ENCODE peak calls at places on chromosomes 6 and 20, in nine cellular contexts. X, O, G, T, F, J, N, Z and U are unnamed samples.

GRCh38 chr6:4093288-4093687 is 14.4 kb upstream of the FAM217A start:
- DNase-seq in X (no peak), O (no peak), G (no peak), T (no peak), F (no peak), J (no peak), N (no peak), Z (no peak), U (no peak)

GRCh38 chr6:111804627-111805235 is 68.5 kb downstream of the FYN start:
- DNase-seq in X (no peak), O (peak; percentile 92), G (no peak), T (no peak), F (peak; percentile 81), J (no peak), N (peak; percentile 43), Z (no peak), U (peak; percentile 44)

GRCh38 chr6:87237804-87238203 is 82.4 kb downstream of the ZNF292 start:
- DNase-seq in X (no peak), O (peak; percentile 50), G (peak; percentile 15), T (no peak), F (peak; percentile 35), J (no peak), N (peak; percentile 40), Z (no peak), U (no peak)

GRCh38 chr6:530425-530824 is 126.5 kb downstream of the HUS1B start:
- DNase-seq in X (no peak), O (no peak), G (no peak), T (no peak), F (no peak), J (no peak), N (no peak), Z (no peak), U (no peak)

GRCh38 chr6:157017861-157018260 is 240.7 kb downstream of the ARID1B start:
- DNase-seq in X (no peak), O (no peak), G (no peak), T (peak; percentile 92), F (no peak), J (no peak), N (no peak), Z (no peak), U (no peak)

GRCh38 chr6:132598473-132598872 is 8.9 kb upstream of the TAAR5 start:
- DNase-seq in X (no peak), O (no peak), G (no peak), T (no peak), F (no peak), J (no peak), N (peak; percentile 17), Z (no peak), U (no peak)

GRCh38 chr6:98142839-98143238 is 691.5 kb upstream of the POU3F2 start:
- DNase-seq in X (no peak), O (no peak), G (no peak), T (no peak), F (no peak), J (no peak), N (no peak), Z (no peak), U (no peak)

GRCh38 chr6:5525209-5525608 is 263.9 kb downstream of the FARS2 start:
- DNase-seq in X (no peak), O (peak; percentile 63), G (no peak), T (no peak), F (peak; percentile 91), J (no peak), N (no peak), Z (no peak), U (no peak)

GRCh38 chr6:52162940-52163908 is 23.0 kb upstream of the IL17A start:
- DNase-seq in X (no peak), O (peak; percentile 40), G (peak; percentile 44), T (no peak), F (peak; percentile 22), J (no peak), N (peak; percentile 34), Z (no peak), U (no peak)

GRCh38 chr6:43391448-43392031 is 22.1 kb upstream of the ZNF318 start:
- DNase-seq in X (no peak), O (no peak), G (no peak), T (no peak), F (no peak), J (no peak), N (no peak), Z (no peak), U (no peak)

GRCh38 chr6:8588176-8588575 is 152.8 kb upstream of the SLC35B3 start:
- DNase-seq in X (no peak), O (no peak), G (no peak), T (no peak), F (no peak), J (no peak), N (no peak), Z (no peak), U (no peak)

GRCh38 chr6:114747995-114748625 is 405.3 kb upstream of the HS3ST5 start:
- DNase-seq in X (peak; percentile 85), O (peak; percentile 72), G (peak; percentile 42), T (peak; percentile 6), F (peak; percentile 51), J (peak; percentile 27), N (peak; percentile 19), Z (no peak), U (no peak)

GRCh38 chr20:36712775-36713174 is 33.1 kb downstream of the NDRG3 start:
- DNase-seq in X (no peak), O (no peak), G (no peak), T (no peak), F (no peak), J (no peak), N (no peak), Z (no peak), U (no peak)

GRCh38 chr20:36720510-36720909 is 25.4 kb downstream of the NDRG3 start:
- DNase-seq in X (no peak), O (no peak), G (no peak), T (peak; percentile 22), F (no peak), J (no peak), N (no peak), Z (no peak), U (no peak)

DNA sequence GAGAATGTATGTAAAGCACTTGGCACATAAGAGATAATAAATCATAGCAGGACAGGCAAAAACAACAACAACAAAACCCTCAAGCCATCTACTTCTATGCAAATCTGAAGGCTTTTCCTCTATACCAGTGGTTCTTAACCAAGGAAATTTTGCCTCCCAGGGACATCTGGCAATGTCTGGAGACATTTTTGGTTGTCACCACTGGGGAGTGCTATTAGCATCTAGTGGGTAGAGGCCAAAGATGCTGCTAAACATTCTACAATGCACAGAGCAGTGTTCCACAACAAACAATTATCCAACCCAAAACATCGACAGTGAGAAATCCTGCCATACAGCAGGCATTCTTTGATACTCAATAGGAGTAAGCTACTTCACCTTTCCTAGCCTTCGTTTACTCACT is 28.2 kb downstream of the NDRG3 start:
- DNase-seq in X (no peak), O (no peak), G (peak; percentile 2), T (no peak), F (peak; percentile 9), J (no peak), N (no peak), Z (no peak), U (no peak)
- TF ChIP-seq CTCF in X (no peak), O (peak; percentile 8), G (peak; percentile 48), T (peak; percentile 43), F (peak; percentile 33), J (peak; percentile 43), N (peak; percentile 13), Z (no peak), U (peak; percentile 9)

DNA sequence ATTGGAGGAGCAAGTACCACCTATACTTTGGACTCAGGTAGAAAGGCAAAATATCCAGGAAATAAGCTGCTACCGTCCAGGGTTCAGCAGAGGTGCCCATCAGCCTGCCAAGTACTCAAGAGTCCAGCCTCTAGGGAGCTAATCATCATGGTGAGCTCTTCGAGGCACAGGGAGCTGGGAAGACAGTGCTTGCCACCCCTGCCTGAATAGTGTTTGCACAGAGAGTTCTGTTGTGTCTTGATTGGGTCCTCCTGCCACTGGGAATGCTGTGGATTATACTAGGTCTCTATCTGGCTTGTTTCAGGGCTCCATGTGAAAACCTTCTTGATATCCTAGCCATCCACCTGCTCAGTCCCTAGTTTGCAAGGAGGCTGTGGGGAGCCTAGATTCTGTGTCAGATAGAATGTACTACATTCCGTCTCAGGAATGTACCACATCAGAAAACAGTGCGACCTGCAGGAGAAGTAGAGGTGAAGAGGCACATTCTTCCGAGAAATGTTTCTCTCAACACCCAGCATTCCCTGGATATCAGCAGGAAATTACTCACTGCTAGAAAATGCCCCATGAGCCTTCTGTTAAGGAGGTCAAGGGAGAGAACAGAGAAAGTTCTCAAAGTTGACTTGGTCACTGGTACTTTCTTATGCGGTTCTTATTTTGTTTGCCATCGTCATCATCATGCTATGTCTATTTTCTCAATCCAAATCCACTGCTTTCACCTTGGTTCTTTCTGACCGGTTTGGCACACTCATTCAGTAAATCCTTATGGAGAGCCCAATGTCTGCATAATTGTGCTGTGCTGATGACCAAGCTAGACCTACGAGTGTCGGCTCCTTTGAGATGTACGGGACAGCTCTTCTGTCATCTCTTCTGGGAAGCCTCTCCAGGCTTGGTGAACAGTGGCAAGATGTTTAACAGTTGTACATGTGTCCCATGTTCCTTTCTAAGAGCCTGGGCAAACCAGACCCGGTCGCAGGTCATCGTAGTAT is 30.7 kb downstream of the PTPN1 start:
- DNase-seq in X (no peak), O (peak; percentile 79), G (peak; percentile 80), T (peak; percentile 98), F (peak; percentile 82), J (no peak), N (no peak), Z (no peak), U (no peak)
- TF ChIP-seq CTCF in X (peak; percentile 19), O (no peak), G (peak; percentile 12), T (peak; percentile 8), F (peak; percentile 14), J (no peak), N (no peak), Z (no peak), U (no peak)

GRCh38 chr20:54479138-54479906 is 3.9 kb downstream of the DOK5 start:
- DNase-seq in X (no peak), O (no peak), G (no peak), T (no peak), F (no peak), J (no peak), N (no peak), Z (no peak), U (no peak)
- TF ChIP-seq CTCF in X (no peak), O (peak; percentile 32), G (peak; percentile 18), T (peak; percentile 66), F (peak; percentile 18), J (no peak), N (no peak), Z (no peak), U (no peak)

DNA sequence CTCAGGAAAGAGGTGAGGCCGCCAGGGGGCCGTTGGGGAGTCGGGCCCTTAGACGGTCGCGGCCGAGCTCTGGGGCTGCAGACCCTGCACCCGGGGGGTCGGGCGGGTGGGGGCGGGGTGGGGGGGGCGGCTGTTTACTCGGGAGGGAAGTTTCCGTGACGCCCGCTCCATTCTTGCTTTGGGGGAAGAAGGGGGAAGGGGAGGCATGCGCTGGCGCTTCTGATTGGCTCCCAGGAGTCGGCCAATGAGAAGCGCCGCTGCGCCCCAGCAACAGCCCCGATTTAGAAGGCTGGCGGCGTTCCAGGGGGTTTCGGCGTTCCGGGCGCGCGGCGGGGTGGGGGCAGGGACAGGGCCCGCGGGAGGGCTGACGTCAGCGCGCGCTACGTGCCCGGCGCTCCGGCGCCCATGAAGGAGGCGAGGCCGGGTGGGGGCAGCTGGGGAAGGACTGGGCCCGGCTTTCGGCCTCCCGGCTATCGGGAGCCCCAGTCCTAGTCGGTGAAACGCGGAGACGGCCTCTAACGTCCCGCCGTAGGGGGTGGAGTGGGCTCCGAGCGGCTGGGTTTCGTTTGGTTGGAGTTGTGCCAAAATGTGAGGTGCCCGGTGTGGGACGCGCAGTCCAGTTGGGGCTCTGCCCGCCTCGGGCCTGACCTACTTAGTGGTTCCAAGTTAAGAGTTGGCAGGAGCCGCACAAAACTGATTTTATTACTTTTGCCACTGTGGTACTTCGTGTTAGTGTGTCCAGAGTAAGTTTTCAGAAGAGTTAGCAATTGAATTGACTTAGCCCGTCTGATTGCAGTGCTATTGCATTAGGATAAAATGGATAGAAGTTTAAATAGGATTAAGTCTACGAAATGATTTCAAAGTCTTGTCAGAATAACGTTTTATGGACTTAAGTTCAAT is 1.1 kb downstream of the PNRC1 start:
- DNase-seq in X (peak; percentile 99), O (peak; percentile 98), G (peak; percentile 88), T (no peak), F (peak; percentile 97), J (peak; percentile 99), N (peak; percentile 95), Z (peak; percentile 100), U (peak; percentile 99)
- TF ChIP-seq CTCF in X (no peak), O (no peak), G (no peak), T (no peak), F (no peak), J (no peak), N (no peak), Z (no peak), U (no peak)